ENCODE peak calls at places on chromosome 5, in five cellular contexts. U is stomach, I is neural progenitor cell, E is gastrocnemius medialis, Z is astrocyte of the spinal cord. Y is an unnamed sample.

GRCh38 chr5:78649220-78649700 is 688 bp upstream of the LHFPL2 start:
- DNase-seq in U (no peak), Z (no peak), E (no peak), I (peak; percentile 58), Y (no peak)

GRCh38 chr5:159034083-159034824 is 65.5 kb downstream of the EBF1 start:
- DNase-seq in E (no peak), U (no peak), I (peak; percentile 43), Z (peak; percentile 50), Y (no peak)

GRCh38 chr5:180637962-180638680 is 11.3 kb downstream of the FLT4 start:
- DNase-seq in Z (no peak), U (no peak), I (no peak), E (no peak), Y (no peak)

GRCh38 chr5:178106086-178106485 is 7.2 kb upstream of the N4BP3 start:
- DNase-seq in Z (no peak), E (no peak), I (no peak), U (no peak), Y (no peak)

GRCh38 chr5:132253008-132253441 is 4.5 kb upstream of the PDLIM4 start:
- DNase-seq in I (no peak), Z (no peak), E (no peak), U (no peak), Y (peak; percentile 87)

GRCh38 chr5:138504799-138505198 is 38.2 kb downstream of the ETF1 start:
- DNase-seq in I (no peak), E (no peak), Z (no peak), U (peak; percentile 47), Y (peak; percentile 87)

GRCh38 chr5:11182441-11183080 is 421.5 kb upstream of the DAP start:
- DNase-seq in U (no peak), I (peak; percentile 62), Z (peak; percentile 61), E (no peak), Y (no peak)

GRCh38 chr5:6781711-6782110 is 68.5 kb downstream of the TENT4A start:
- DNase-seq in Z (peak; percentile 7), I (no peak), U (no peak), E (no peak), Y (no peak)

GRCh38 chr5:78628260-78629024 is 20.1 kb downstream of the LHFPL2 start:
- DNase-seq in U (no peak), I (peak; percentile 18), E (no peak), Z (no peak), Y (no peak)

GRCh38 chr5:138603521-138603920 is 28.3 kb upstream of the HSPA9 start:
- DNase-seq in Z (no peak), I (peak; percentile 40), E (no peak), U (no peak), Y (peak; percentile 46)

GRCh38 chr5:22678886-22679285 is 174.3 kb downstream of the CDH12 start:
- DNase-seq in E (no peak), U (no peak), Z (no peak), I (no peak), Y (no peak)

GRCh38 chr5:8726383-8727036 is 819.4 kb downstream of the SEMA5A start:
- DNase-seq in Z (peak; percentile 7), U (no peak), I (no peak), E (no peak), Y (no peak)

GRCh38 chr5:124740991-124741583 is 5.4 kb downstream of the ZNF608 start:
- DNase-seq in I (no peak), U (no peak), Z (peak; percentile 76), E (no peak), Y (no peak)

GRCh38 chr5:125659316-125660071 is 763.7 kb upstream of the GRAMD2B start:
- DNase-seq in I (peak; percentile 78), U (no peak), Z (peak; percentile 85), E (no peak), Y (no peak)

GRCh38 chr5:103934303-103934702 is 371.7 kb upstream of the NUDT12 start:
- DNase-seq in E (no peak), Z (no peak), I (no peak), U (no peak), Y (no peak)

GRCh38 chr5:96781031-96781733 is 26.6 kb downstream of the ERAP1 start:
- DNase-seq in E (no peak), I (no peak), U (no peak), Z (peak; percentile 59), Y (no peak)

GRCh38 chr5:143985832-143986485 is 174.0 kb downstream of the HMHB1 start:
- DNase-seq in Z (peak; percentile 27), I (no peak), E (no peak), U (no peak), Y (no peak)

GRCh38 chr5:131538177-131538593 is 96.8 kb downstream of the RAPGEF6 start:
- DNase-seq in I (no peak), U (no peak), Z (peak; percentile 29), E (no peak), Y (no peak)

GRCh38 chr5:132546108-132546507 is 2.8 kb upstream of the IL5 start:
- DNase-seq in I (no peak), Z (no peak), U (no peak), E (no peak), Y (no peak)

GRCh38 chr5:127697894-127698600 is 5.1 kb upstream of the CCDC192 start:
- DNase-seq in U (peak; percentile 54), Z (peak; percentile 52), I (no peak), E (no peak), Y (no peak)

GRCh38 chr5:73796164-73797141 is 170.5 kb downstream of the ARHGEF28 start:
- DNase-seq in U (peak; percentile 60), E (no peak), Z (peak; percentile 95), I (no peak), Y (peak; percentile 35)

GRCh38 chr5:96297867-96298266 is 135.2 kb downstream of the PCSK1 start:
- DNase-seq in U (no peak), E (no peak), Z (peak; percentile 76), I (no peak), Y (no peak)

GRCh38 chr5:73693573-73694061 is 67.6 kb downstream of the ARHGEF28 start:
- DNase-seq in Z (peak; percentile 62), I (peak; percentile 8), E (no peak), U (no peak), Y (no peak)

GRCh38 chr5:67149933-67150523 is 46.6 kb downstream of the CD180 start:
- DNase-seq in Z (peak; percentile 42), I (no peak), U (no peak), E (no peak), Y (no peak)

GRCh38 chr5:158245513-158245912 is 386.6 kb upstream of the CLINT1 start:
- DNase-seq in I (no peak), E (no peak), Z (no peak), U (no peak), Y (no peak)

GRCh38 chr5:131389096-131389868 is 125.4 kb downstream of the CDC42SE2 start:
- DNase-seq in E (no peak), U (no peak), Z (no peak), I (no peak), Y (no peak)

GRCh38 chr5:112799661-112800060 is 61.4 kb upstream of the SRP19 start:
- DNase-seq in I (no peak), Z (no peak), U (no peak), E (no peak), Y (no peak)

GRCh38 chr5:51391175-51391574 is 7.9 kb downstream of the ISL1 start:
- DNase-seq in Z (no peak), I (no peak), E (no peak), U (no peak), Y (no peak)

GRCh38 chr5:95261369-95262175 is 23.3 kb downstream of the MCTP1 start:
- DNase-seq in U (no peak), Z (peak; percentile 42), E (no peak), I (no peak), Y (no peak)

GRCh38 chr5:150516011-150516410 is 8.1 kb downstream of the NDST1 start:
- DNase-seq in Z (peak; percentile 44), E (no peak), I (no peak), U (peak; percentile 83), Y (no peak)

GRCh38 chr5:168334161-168335094 is 43.0 kb downstream of the WWC1 start:
- DNase-seq in U (no peak), Z (peak; percentile 73), E (no peak), I (peak; percentile 88), Y (no peak)

GRCh38 chr5:78624011-78624541 is 24.5 kb downstream of the LHFPL2 start:
- DNase-seq in I (no peak), Z (no peak), E (no peak), U (no peak), Y (peak; percentile 67)

GRCh38 chr5:62514510-62515119 is 64.0 kb upstream of the LRRC70 start:
- DNase-seq in Z (no peak), E (no peak), I (no peak), U (no peak), Y (no peak)

DNA sequence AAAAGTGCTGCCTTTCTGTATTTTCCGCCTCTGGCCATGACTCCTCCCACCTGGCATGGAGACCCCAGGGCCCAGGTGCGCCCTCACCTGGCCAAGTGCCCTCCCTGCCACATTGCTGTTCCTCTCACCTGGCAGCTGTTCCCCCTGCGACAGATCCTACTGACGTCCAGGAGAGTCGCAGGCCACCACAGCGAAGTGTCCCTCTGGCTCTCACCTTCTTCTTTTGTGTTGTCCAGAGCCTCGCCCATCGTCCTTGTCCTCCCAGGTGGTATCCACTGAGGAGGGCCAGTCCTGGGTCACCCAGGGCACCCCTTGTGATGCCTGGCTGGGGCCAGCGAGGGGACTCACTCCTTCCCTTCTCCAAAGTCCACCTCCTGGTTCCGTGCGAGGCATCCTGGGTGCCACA is 2.6 kb downstream of the NKD2 start:
- DNase-seq in U (peak; percentile 62), Z (no peak), E (no peak), I (peak; percentile 76), Y (no peak)
- TF ChIP-seq CTCF in U (no peak), Z (peak; percentile 37), E (no peak), I (peak; percentile 65), Y (no peak)

GRCh38 chr5:82911902-82912301 is 165.3 kb downstream of the TMEM167A start:
- DNase-seq in I (no peak), U (no peak), E (no peak), Z (no peak), Y (no peak)
- TF ChIP-seq CTCF in I (no peak), U (no peak), E (no peak), Z (no peak), Y (no peak)

GRCh38 chr5:154728884-154729283 is 26.3 kb upstream of the LARP1 start:
- DNase-seq in U (no peak), I (no peak), E (no peak), Z (no peak), Y (no peak)
- TF ChIP-seq CTCF in U (no peak), I (no peak), E (no peak), Z (no peak), Y (no peak)

DNA sequence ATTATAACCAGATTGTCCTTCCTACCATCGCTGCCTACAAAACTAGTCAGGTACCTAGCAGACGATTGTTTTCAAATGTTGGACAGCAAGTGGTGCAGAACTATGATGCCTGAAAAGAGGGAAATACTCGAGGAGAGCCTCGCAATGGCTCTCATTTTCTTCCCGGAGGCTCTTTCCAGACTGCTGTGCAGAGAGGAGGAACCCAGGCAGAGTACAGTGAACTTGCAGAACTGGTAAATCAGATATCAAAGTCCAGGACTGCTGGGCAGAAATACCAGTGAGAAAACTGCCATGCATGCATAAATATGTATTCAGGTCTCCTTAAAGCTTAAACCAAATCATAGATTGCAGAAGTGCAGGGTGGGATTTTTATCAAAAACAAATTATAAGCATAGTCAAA is 26.4 kb upstream of the UGT3A1 start:
- DNase-seq in Z (no peak), U (no peak), I (no peak), E (no peak), Y (no peak)
- TF ChIP-seq CTCF in Z (no peak), U (no peak), I (no peak), E (no peak), Y (no peak)

GRCh38 chr5:163350083-163350482 is 87.3 kb upstream of the CCNG1 start:
- DNase-seq in Z (no peak), E (no peak), U (no peak), I (no peak), Y (no peak)
- TF ChIP-seq CTCF in Z (no peak), E (no peak), U (no peak), I (peak; percentile 10), Y (no peak)